ENCODE peak calls at places on chromosomes 1 and 21, in eight cellular contexts. R, U, V, J, L, W, A and T are unnamed samples.

GRCh38 chr21:16588433-16588860 is 858.7 kb downstream of the USP25 start:
- DNase-seq in U (peak; percentile 61), R (no peak), L (no peak), W (no peak), A (peak; percentile 88), J (no peak), V (no peak), T (peak; percentile 82)

GRCh38 chr1:31936278-31936965 is 1.7 kb downstream of the PTP4A2 start:
- DNase-seq in W (no peak), L (no peak), J (no peak), A (no peak), U (no peak), R (no peak), V (peak; percentile 57), T (no peak)

GRCh38 chr1:17162941-17163340 is 42.0 kb upstream of the PADI1 start:
- DNase-seq in A (peak; percentile 78), W (no peak), R (no peak), L (no peak), V (no peak), U (no peak), J (no peak), T (no peak)

GRCh38 chr1:14945132-14946010 is 208.2 kb upstream of the TMEM51 start:
- DNase-seq in V (no peak), J (no peak), A (peak; percentile 75), U (peak; percentile 64), L (no peak), R (no peak), W (no peak), T (peak; percentile 88)

GRCh38 chr21:39051561-39051949 is 131.7 kb downstream of the PSMG1 start:
- DNase-seq in V (no peak), U (no peak), A (peak; percentile 55), R (no peak), L (no peak), J (no peak), W (no peak), T (no peak)

GRCh38 chr1:74693473-74693872 is 19.9 kb upstream of the ERICH3 start:
- DNase-seq in R (no peak), A (peak; percentile 89), J (no peak), L (no peak), U (no peak), W (no peak), V (no peak), T (no peak)

GRCh38 chr1:83497563-83497962 is 501.4 kb downstream of the TTLL7 start:
- DNase-seq in J (no peak), V (no peak), W (no peak), U (no peak), L (no peak), R (no peak), A (no peak), T (no peak)

GRCh38 chr21:15441060-15441493 is 288.7 kb upstream of the USP25 start:
- DNase-seq in A (no peak), V (no peak), W (no peak), J (no peak), R (no peak), L (no peak), U (peak; percentile 61), T (no peak)

GRCh38 chr1:99727575-99728190 is 38.8 kb downstream of the FRRS1 start:
- DNase-seq in L (no peak), R (no peak), J (no peak), W (no peak), A (peak; percentile 76), V (peak; percentile 29), U (no peak), T (peak; percentile 82)